ENCODE peak calls at places on chromosomes 2 and 18, in four cellular contexts. J is activated T-cell treated with anti-CD3 and anti-CD28 coated beads, Interleukin-2, amount 50 U/mL, for 1 hour; S is body of pancreas; A is kidney epithelial cell. M is an unnamed sample.

GRCh38 chr2:5057895-5058294 is 634.3 kb upstream of the SOX11 start:
- DNase-seq in J (no peak), S (no peak), A (no peak), M (no peak)

GRCh38 chr2:43950383-43951008 is 45.3 kb downstream of the LRPPRC start:
- DNase-seq in J (no peak), S (peak), A (no peak), M (peak)

GRCh38 chr2:107094450-107094986 is 208.6 kb upstream of the ST6GAL2 start:
- DNase-seq in J (no peak), S (no peak), A (no peak), M (no peak)

GRCh38 chr2:150856596-150857281 is 369.3 kb upstream of the RND3 start:
- DNase-seq in J (no peak), S (no peak), A (no peak), M (no peak)

GRCh38 chr2:151816858-151817257 is 11.4 kb downstream of the ARL5A start:
- DNase-seq in J (no peak), S (no peak), A (no peak), M (no peak)

GRCh38 chr2:25400576-25401241 is 59.0 kb upstream of the DNMT3A start:
- DNase-seq in J (no peak), S (no peak), A (no peak), M (no peak)

GRCh38 chr2:127012215-127012614 is 94.7 kb downstream of the BIN1 start:
- DNase-seq in J (no peak), S (no peak), A (no peak), M (no peak)

GRCh38 chr2:17000083-17000482 is 334.4 kb upstream of the CYRIA start:
- DNase-seq in J (no peak), S (no peak), A (no peak), M (no peak)

GRCh38 chr2:239086325-239087020 is 238.6 kb downstream of the TWIST2 start:
- DNase-seq in J (no peak), S (no peak), A (no peak), M (no peak)

GRCh38 chr2:241867776-241868420 is 1.6 kb upstream of the RTP5 start:
- DNase-seq in J (peak), S (peak), A (no peak), M (no peak)

GRCh38 chr18:15165048-15165447 is 417.1 kb downstream of the ANKRD30B start:
- DNase-seq in J (no peak), S (no peak), A (no peak), M (no peak)

GRCh38 chr2:236663671-236664101 is 94.1 kb downstream of the ACKR3 start:
- DNase-seq in J (no peak), S (peak), A (no peak), M (peak)

GRCh38 chr2:160076935-160077334 is 14.5 kb upstream of the PLA2R1 start:
- DNase-seq in J (no peak), S (no peak), A (no peak), M (no peak)

GRCh38 chr18:74803769-74804168 is 206.1 kb downstream of the ZNF407 start:
- DNase-seq in J (no peak), S (peak), A (no peak), M (no peak)

GRCh38 chr2:232689152-232689910 is 7.8 kb upstream of the GIGYF2 start:
- DNase-seq in J (no peak), S (peak), A (no peak), M (no peak)

GRCh38 chr18:24447961-24448360 is 12.5 kb upstream of the HRH4 start:
- DNase-seq in J (no peak), S (no peak), A (no peak), M (no peak)

GRCh38 chr2:17610521-17610920 is 70.0 kb downstream of the VSNL1 start:
- DNase-seq in J (no peak), S (no peak), A (no peak), M (no peak)

GRCh38 chr18:47735041-47735440 is 195.4 kb downstream of the SMAD2 start:
- DNase-seq in J (no peak), S (no peak), A (no peak), M (no peak)

GRCh38 chr2:63741884-63742583 is 99.7 kb upstream of the UGP2 start:
- DNase-seq in J (no peak), S (no peak), A (no peak), M (peak)

GRCh38 chr2:30963184-30963583 is 155.9 kb upstream of the CAPN13 start:
- DNase-seq in J (no peak), S (no peak), A (no peak), M (no peak)

GRCh38 chr2:173571021-173571821 is 216.5 kb downstream of the CDCA7 start:
- DNase-seq in J (no peak), S (peak), A (no peak), M (peak)

GRCh38 chr18:63867368-63867767 is 20.1 kb upstream of the SERPINB2 start:
- DNase-seq in J (no peak), S (no peak), A (no peak), M (no peak)

GRCh38 chr2:232361646-232362045 is 16.9 kb upstream of the ALPP start:
- DNase-seq in J (no peak), S (no peak), A (no peak), M (no peak)

GRCh38 chr2:147846382-147847081 is 1.7 kb downstream of the ACVR2A start:
- DNase-seq in J (no peak), S (no peak), A (no peak), M (peak)

GRCh38 chr2:176565641-176566323 is 296.5 kb downstream of the MTX2 start:
- DNase-seq in J (no peak), S (no peak), A (no peak), M (no peak)

GRCh38 chr2:29443627-29444026 is 328.4 kb downstream of the CLIP4 start:
- DNase-seq in J (no peak), S (peak), A (no peak), M (peak)

GRCh38 chr2:231655494-231656408 is 52.6 kb upstream of the PTMA start:
- DNase-seq in J (no peak), S (no peak), A (no peak), M (no peak)

GRCh38 chr18:45871655-45872054 is 46.2 kb downstream of the SIGLEC15 start:
- DNase-seq in J (no peak), S (no peak), A (no peak), M (peak)

GRCh38 chr2:4246364-4247131 is 543.2 kb downstream of the DCDC2C start:
- DNase-seq in J (no peak), S (no peak), A (no peak), M (no peak)

GRCh38 chr18:48133675-48134251 is 203.3 kb upstream of the SMAD2 start:
- DNase-seq in J (no peak), S (peak), A (peak), M (no peak)

GRCh38 chr2:219461061-219461514 is 26.4 kb downstream of the SPEG start:
- DNase-seq in J (no peak), S (no peak), A (no peak), M (no peak)

GRCh38 chr2:184554736-184555135 is 43.6 kb upstream of the ZNF804A start:
- DNase-seq in J (no peak), S (no peak), A (no peak), M (peak)

M was measured in ELR.